ENCODE peak calls at places on chromosomes 2 and 18, in five cellular contexts. A is HepG2, I is GM12892, V is H1, H is GM12878. W is an unnamed sample.

GRCh38 chr2:235232474-235233435 is 261.1 kb upstream of the AGAP1 start:
- DNase-seq in A (no peak), I (no peak), V (no peak), H (no peak), W (no peak)

GRCh38 chr18:22311301-22311700 is 106.4 kb downstream of the CTAGE1 start:
- DNase-seq in A (no peak), I (no peak), V (no peak), H (no peak), W (no peak)

GRCh38 chr2:238259085-238260020 is 19.5 kb upstream of the HES6 start:
- DNase-seq in A (peak; percentile 34), I (no peak), V (no peak), H (no peak), W (no peak)

GRCh38 chr2:207248702-207249355 is 83.1 kb upstream of the KLF7 start:
- DNase-seq in A (no peak), I (no peak), V (no peak), H (no peak), W (no peak)

GRCh38 chr2:174342600-174343342 is 8.0 kb downstream of the SP9 start:
- DNase-seq in A (no peak), I (no peak), V (no peak), H (no peak), W (no peak)

GRCh38 chr2:169980643-169981042 is 153.4 kb downstream of the UBR3 start:
- DNase-seq in A (no peak), I (no peak), V (no peak), H (no peak), W (no peak)

GRCh38 chr18:58505181-58505580 is 123.7 kb downstream of the ALPK2 start:
- DNase-seq in A (no peak), I (no peak), V (no peak), H (no peak), W (no peak)

GRCh38 chr2:160720098-160720497 is 226.5 kb upstream of the RBMS1 start:
- DNase-seq in A (no peak), I (no peak), V (no peak), H (no peak), W (no peak)

GRCh38 chr18:55415258-55415871 is 172.6 kb downstream of the TCF4 start:
- DNase-seq in A (peak; percentile 27), I (peak; percentile 17), V (peak; percentile 89), H (peak; percentile 9), W (no peak)

GRCh38 chr2:74741076-74741460 is 87.0 kb downstream of the SEMA4F start:
- DNase-seq in A (no peak), I (no peak), V (no peak), H (no peak), W (no peak)

GRCh38 chr2:3959372-3959771 is 256.0 kb downstream of the DCDC2C start:
- DNase-seq in A (peak; percentile 31), I (no peak), V (no peak), H (no peak), W (peak; percentile 30)

GRCh38 chr2:121338281-121338680 is 53.3 kb upstream of the TFCP2L1 start:
- DNase-seq in A (no peak), I (no peak), V (peak; percentile 75), H (no peak), W (no peak)

GRCh38 chr2:224884188-224884587 is 158.1 kb downstream of the DOCK10 start:
- DNase-seq in A (no peak), I (no peak), V (no peak), H (no peak), W (no peak)
- TF ChIP-seq POLR2AphosphoS5 in A (no peak), I (no peak), V (no peak), H (no peak), W (no peak)

GRCh38 chr2:101946372-101946771 is 45.4 kb upstream of the IL1R2 start:
- DNase-seq in A (no peak), I (no peak), V (no peak), H (no peak), W (no peak)
- TF ChIP-seq POLR2A in A (no peak), I (no peak), V (no peak), H (no peak), W (no peak)

GRCh38 chr18:68270009-68270408 is 444.9 kb downstream of the TMX3 start:
- DNase-seq in A (no peak), I (no peak), V (no peak), H (no peak), W (no peak)

GRCh38 chr18:68275616-68276015 is 439.3 kb downstream of the TMX3 start:
- DNase-seq in A (no peak), I (no peak), V (no peak), H (no peak), W (no peak)
- TF ChIP-seq TAF1 in A (no peak), I (no peak), V (no peak), H (no peak), W (no peak)

GRCh38 chr2:36547906-36548305 is 50.1 kb downstream of the FEZ2 start:
- DNase-seq in A (no peak), I (no peak), V (no peak), H (no peak), W (no peak)
- TF ChIP-seq POLR2AphosphoS5 in A (no peak), I (no peak), V (no peak), H (no peak), W (no peak)

GRCh38 chr2:189439342-189439741 is 1.9 kb upstream of the WDR75 start:
- DNase-seq in A (peak; percentile 34), I (no peak), V (no peak), H (no peak), W (no peak)

GRCh38 chr2:189441709-189442074 is 418 bp downstream of the WDR75 start:
- DNase-seq in A (no peak), I (no peak), V (no peak), H (no peak), W (no peak)

GRCh38 chr2:189440644-189440946 is 679 bp upstream of the WDR75 start:
- DNase-seq in A (no peak), I (no peak), V (no peak), H (no peak), W (no peak)

GRCh38 chr2:189442468-189442867 is 1.2 kb downstream of the WDR75 start:
- DNase-seq in A (no peak), I (no peak), V (no peak), H (no peak), W (no peak)

GRCh38 chr2:189440947-189441708 is at the start of gene WDR75:
- DNase-seq in A (peak; percentile 95), I (peak; percentile 53), V (peak; percentile 90), H (peak; percentile 84), W (peak; percentile 50)
- TF ChIP-seq POLR2A in A (peak; percentile 95), I (peak; percentile 98), V (peak; percentile 99), H (peak; percentile 98), W (peak; percentile 98)

DNA sequence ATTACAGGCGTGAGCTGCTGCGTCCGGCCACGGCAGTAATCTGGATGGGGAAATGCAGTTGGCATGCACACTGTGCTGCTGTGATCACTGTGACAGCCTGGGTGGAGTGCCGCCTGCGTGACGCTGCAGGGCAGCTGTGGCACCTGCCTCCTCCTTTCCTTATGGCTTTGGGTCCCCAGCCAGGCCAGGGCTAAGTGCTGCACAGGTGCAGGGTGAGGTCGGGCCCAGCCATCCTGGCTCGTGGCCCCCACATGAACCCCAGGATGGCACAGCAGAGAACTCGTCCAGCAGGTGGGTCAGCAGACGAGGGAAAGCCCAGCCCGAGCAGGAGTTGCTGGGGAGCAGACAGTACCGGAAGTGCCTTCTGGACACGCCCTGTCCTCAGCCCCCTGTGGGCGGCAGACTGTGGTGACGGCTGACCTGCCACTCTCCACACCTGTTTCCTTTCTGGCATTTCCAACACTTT is 17.1 kb downstream of the HS1BP3 start:
- DNase-seq in A (no peak), I (peak; percentile 67), V (no peak), H (no peak), W (no peak)
- TF ChIP-seq TAF1 in A (no peak), I (no peak), V (no peak), H (no peak), W (no peak)

GRCh38 chr2:54040250-54040649 is 69.5 kb upstream of the PSME4 start:
- DNase-seq in A (no peak), I (no peak), V (no peak), H (no peak), W (no peak)

GRCh38 chr2:54041135-54041534 is 70.3 kb upstream of the PSME4 start:
- DNase-seq in A (no peak), I (no peak), V (no peak), H (no peak), W (no peak)

GRCh38 chr2:54042341-54042740 is 71.5 kb upstream of the PSME4 start:
- DNase-seq in A (no peak), I (no peak), V (no peak), H (no peak), W (no peak)

GRCh38 chr2:54040685-54041084 is 69.9 kb upstream of the PSME4 start:
- DNase-seq in A (no peak), I (no peak), V (no peak), H (no peak), W (no peak)

GRCh38 chr2:54038835-54039234 is 68.0 kb upstream of the PSME4 start:
- DNase-seq in A (no peak), I (no peak), V (no peak), H (no peak), W (no peak)
- TF ChIP-seq POLR2AphosphoS5 in A (no peak), I (no peak), V (no peak), H (no peak), W (no peak)

W was measured in GM12891.